ENCODE peak calls at places on chromosomes 13 and 19, in six cellular contexts. V is progenitor cell of endocrine pancreas, U is GM12865, G is upper lobe of right lung, F is H9, O is breast epithelium. M is an unnamed sample.

GRCh38 chr13:109904218-109904617 is 117.8 kb upstream of the IRS2 start:
- DNase-seq in V (no peak), U (no peak), G (no peak), F (peak; percentile 60), O (no peak), M (no peak)

GRCh38 chr19:16088351-16088984 is 12.2 kb downstream of the TPM4 start:
- DNase-seq in V (no peak), U (no peak), G (peak; percentile 78), F (no peak), O (no peak), M (no peak)

GRCh38 chr13:40333238-40333637 is 333.2 kb downstream of the FOXO1 start:
- DNase-seq in V (no peak), U (peak; percentile 26), G (no peak), F (no peak), O (no peak), M (no peak)

GRCh38 chr19:15671891-15672579 is 852 bp upstream of the CYP4F12 start:
- DNase-seq in V (no peak), U (no peak), G (no peak), F (no peak), O (no peak), M (no peak)

GRCh38 chr13:43129021-43129420 is 105.6 kb downstream of the DNAJC15 start:
- DNase-seq in V (no peak), U (peak; percentile 13), G (no peak), F (no peak), O (no peak), M (no peak)

GRCh38 chr13:21074601-21075302 is 13.4 kb upstream of the LATS2 start:
- DNase-seq in V (no peak), U (no peak), G (no peak), F (no peak), O (no peak), M (no peak)

GRCh38 chr13:43838909-43839308 is 40.6 kb downstream of the CCDC122 start:
- DNase-seq in V (no peak), U (no peak), G (no peak), F (no peak), O (no peak), M (no peak)

GRCh38 chr13:46556380-46556779 is 3.4 kb downstream of the LRCH1 start:
- DNase-seq in V (no peak), U (no peak), G (no peak), F (no peak), O (no peak), M (no peak)

GRCh38 chr19:54449701-54450069 is 686 bp downstream of the LENG8 start:
- DNase-seq in V (no peak), U (no peak), G (no peak), F (no peak), O (no peak), M (no peak)

GRCh38 chr19:23527797-23528196 is 132.5 kb upstream of the ZNF91 start:
- DNase-seq in V (no peak), U (peak; percentile 46), G (no peak), F (no peak), O (no peak), M (no peak)

GRCh38 chr19:58304748-58305064 is 471 bp upstream of the ERVK3-1 start:
- DNase-seq in V (no peak), U (no peak), G (no peak), F (no peak), O (no peak), M (no peak)

GRCh38 chr19:35468637-35469036 is 20.6 kb downstream of the FFAR2 start:
- DNase-seq in V (no peak), U (peak; percentile 92), G (peak; percentile 74), F (peak; percentile 70), O (no peak), M (no peak)

GRCh38 chr19:38569368-38569983 is 48.3 kb downstream of the MAP4K1 start:
- DNase-seq in V (no peak), U (peak; percentile 58), G (no peak), F (no peak), O (no peak), M (no peak)

GRCh38 chr13:31476266-31476665 is 263.1 kb upstream of the RXFP2 start:
- DNase-seq in V (no peak), U (no peak), G (no peak), F (no peak), O (no peak), M (no peak)

GRCh38 chr19:5048091-5048726 is 79.3 kb downstream of the KDM4B start:
- DNase-seq in V (peak; percentile 77), U (peak; percentile 61), G (peak; percentile 85), F (peak; percentile 88), O (peak; percentile 89), M (peak; percentile 86)

GRCh38 chr19:35742121-35742724 is at the start of gene IGFLR1:
- DNase-seq in V (no peak), U (peak; percentile 89), G (no peak), F (no peak), O (no peak), M (no peak)

GRCh38 chr19:2139385-2140192 is 11.8 kb downstream of the AP3D1 start:
- DNase-seq in V (no peak), U (no peak), G (no peak), F (no peak), O (no peak), M (no peak)

GRCh38 chr19:40159744-40160143 is 31.5 kb upstream of the MAP3K10 start:
- DNase-seq in V (no peak), U (no peak), G (no peak), F (no peak), O (no peak), M (no peak)

GRCh38 chr19:45076029-45076850 is at the start of gene ZNF296:
- DNase-seq in V (peak; percentile 55), U (peak; percentile 93), G (peak; percentile 93), F (peak; percentile 91), O (peak; percentile 83), M (peak; percentile 72)

GRCh38 chr13:43411211-43411610 is 375.6 kb downstream of the ENOX1 start:
- DNase-seq in V (no peak), U (no peak), G (no peak), F (no peak), O (no peak), M (no peak)

GRCh38 chr13:49563513-49563912 is 21.8 kb downstream of the RCBTB1 start:
- DNase-seq in V (no peak), U (no peak), G (no peak), F (no peak), O (no peak), M (no peak)

GRCh38 chr19:2171349-2172145 is 7.8 kb downstream of the DOT1L start:
- DNase-seq in V (no peak), U (peak; percentile 95), G (no peak), F (peak; percentile 71), O (no peak), M (no peak)

GRCh38 chr13:45411631-45412030 is 6.5 kb downstream of the SLC25A30 start:
- DNase-seq in V (no peak), U (no peak), G (no peak), F (no peak), O (no peak), M (no peak)

DNA sequence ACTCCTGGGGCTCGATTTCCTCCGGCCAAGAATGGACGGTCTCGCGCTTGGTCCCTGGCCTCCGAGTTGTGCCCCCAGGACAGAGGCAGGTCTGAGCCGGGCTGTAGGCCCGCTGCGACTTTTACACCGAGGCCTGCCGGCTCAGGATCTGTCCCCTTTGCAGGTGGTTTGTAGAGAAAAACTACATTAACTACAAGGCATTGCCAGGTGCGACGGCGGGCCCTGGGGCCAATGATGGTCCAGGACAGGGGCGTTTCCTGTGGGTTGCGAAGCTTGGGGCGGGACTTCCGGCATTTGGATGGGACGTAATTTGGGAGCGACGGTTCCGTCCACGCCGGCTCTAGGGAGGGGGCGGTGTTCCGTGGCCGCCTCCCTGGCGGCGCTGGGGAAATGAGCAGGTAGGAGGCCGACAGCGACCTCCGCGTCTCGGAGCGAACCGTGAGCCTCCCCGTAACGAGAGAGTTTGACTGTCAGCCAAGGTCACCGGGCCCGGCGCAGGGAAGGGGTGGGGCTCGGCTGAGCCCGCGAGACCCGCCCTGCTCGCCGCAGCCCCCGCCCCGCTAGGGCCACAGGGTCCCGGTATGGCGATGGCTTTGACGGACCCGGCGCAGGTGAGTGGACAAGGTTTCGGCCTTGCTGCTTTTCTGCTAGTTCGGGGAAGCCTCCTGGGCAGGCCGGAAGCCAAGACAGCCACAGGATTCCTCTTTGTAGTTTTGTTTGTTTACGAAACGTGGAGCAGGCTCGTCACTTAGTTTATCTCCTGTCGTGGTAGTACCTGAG is at the start of gene ZNF805:
- DNase-seq in V (peak; percentile 80), U (peak; percentile 97), G (peak; percentile 98), F (peak; percentile 97), O (peak; percentile 97), M (peak; percentile 88)
- TF ChIP-seq CTCF in V (no peak), U (peak; percentile 8), G (no peak), F (no peak), O (no peak), M (no peak)

GRCh38 chr19:7657047-7657779 is 11.6 kb upstream of the RETN start:
- DNase-seq in V (no peak), U (no peak), G (peak; percentile 87), F (no peak), O (no peak), M (no peak)
- TF ChIP-seq CTCF in V (no peak), U (no peak), G (no peak), F (no peak), O (no peak), M (no peak)

GRCh38 chr13:93248627-93249047 is 22.0 kb downstream of the GPC6 start:
- DNase-seq in V (peak; percentile 47), U (no peak), G (peak; percentile 81), F (peak; percentile 60), O (no peak), M (no peak)
- TF ChIP-seq CTCF in V (peak; percentile 71), U (peak; percentile 1), G (peak; percentile 43), F (peak; percentile 65), O (no peak), M (peak; percentile 42)

GRCh38 chr13:99193152-99193551 is 7.5 kb upstream of the UBAC2 start:
- DNase-seq in V (no peak), U (no peak), G (no peak), F (no peak), O (no peak), M (no peak)

GRCh38 chr13:99197257-99197651 is 3.4 kb upstream of the UBAC2 start:
- DNase-seq in V (no peak), U (no peak), G (no peak), F (no peak), O (no peak), M (no peak)

GRCh38 chr13:99199541-99200432 is 867 bp upstream of the UBAC2 start:
- DNase-seq in V (no peak), U (no peak), G (no peak), F (no peak), O (no peak), M (no peak)

GRCh38 chr13:99198630-99199029 is 2.0 kb upstream of the UBAC2 start:
- DNase-seq in V (no peak), U (no peak), G (no peak), F (no peak), O (no peak), M (no peak)

DNA sequence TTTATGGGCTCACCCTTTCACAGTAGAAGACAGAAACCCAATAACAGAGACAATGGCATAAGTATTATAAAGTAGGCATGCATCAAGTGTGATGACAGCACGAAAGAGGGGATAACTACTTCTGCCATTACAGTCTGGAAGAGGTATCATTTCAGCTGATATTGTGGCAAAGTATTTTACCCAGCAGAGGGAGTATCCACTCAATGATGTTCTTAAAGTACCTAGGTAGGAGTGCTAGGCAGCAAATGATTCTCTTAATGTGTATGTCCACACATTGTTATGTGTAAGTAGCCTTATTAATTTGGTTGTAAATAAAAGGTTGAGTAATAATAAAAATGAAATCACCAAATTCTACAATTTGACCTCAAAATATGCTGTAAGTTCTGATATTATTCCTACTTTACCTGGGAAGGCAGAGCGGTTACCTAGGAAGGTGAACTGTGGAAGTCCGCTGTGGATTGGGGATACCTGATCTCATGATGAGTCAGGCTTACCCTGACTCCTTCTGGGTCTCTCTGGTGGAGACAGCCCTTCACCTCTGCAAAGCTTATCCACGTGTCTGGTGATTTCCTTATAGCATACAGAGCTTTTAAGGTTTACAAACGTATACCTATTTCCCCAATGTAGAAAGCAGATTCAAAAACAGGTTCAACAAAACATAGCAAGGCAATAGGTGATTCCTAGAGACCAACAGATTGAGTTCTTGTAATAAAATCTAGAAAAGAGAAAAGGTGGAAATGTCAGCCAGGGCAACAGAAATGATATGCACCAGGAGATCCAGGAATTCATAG is 4.0 kb upstream of the UBAC2 start:
- DNase-seq in V (no peak), U (peak; percentile 35), G (no peak), F (no peak), O (no peak), M (no peak)
- TF ChIP-seq CTCF in V (no peak), U (peak; percentile 10), G (no peak), F (peak; percentile 38), O (no peak), M (no peak)